ENCODE peak calls at places on chromosomes 2 and 18, in four cellular contexts. D is cardiac muscle cell; U is CD4-positive, CD25-positive, alpha-beta regulatory T cell; V is testis. A is an unnamed sample.

GRCh38 chr2:99867690-99868089 is 274.7 kb downstream of the AFF3 start:
- DNase-seq in D (no peak), U (no peak), V (no peak), A (no peak)

GRCh38 chr2:168239281-168239680 is 8.1 kb downstream of the STK39 start:
- DNase-seq in D (no peak), U (no peak), V (no peak), A (no peak)

GRCh38 chr2:16053437-16054257 is 113.3 kb downstream of the MYCN start:
- DNase-seq in D (no peak), U (no peak), V (no peak), A (no peak)

GRCh38 chr18:76565238-76566173 is 70.5 kb upstream of the ZNF516 start:
- DNase-seq in D (peak), U (no peak), V (peak), A (no peak)

GRCh38 chr18:68983126-68983525 is 185.2 kb downstream of the CCDC102B start:
- DNase-seq in D (no peak), U (no peak), V (no peak), A (no peak)

GRCh38 chr18:8742382-8743361 is 37.3 kb downstream of the MTCL1 start:
- DNase-seq in D (no peak), U (peak), V (no peak), A (no peak)

GRCh38 chr2:149205143-149205542 is 125.2 kb upstream of the LYPD6 start:
- DNase-seq in D (no peak), U (no peak), V (no peak), A (no peak)

GRCh38 chr2:50951416-50951815 is 80.5 kb downstream of the NRXN1 start:
- DNase-seq in D (no peak), U (no peak), V (no peak), A (no peak)

GRCh38 chr18:23225518-23225917 is 90.2 kb downstream of the CABLES1 start:
- DNase-seq in D (no peak), U (no peak), V (no peak), A (no peak)

GRCh38 chr18:34592961-34593382 is 117.1 kb upstream of the DTNA start:
- DNase-seq in D (peak), U (no peak), V (peak), A (no peak)

DNA sequence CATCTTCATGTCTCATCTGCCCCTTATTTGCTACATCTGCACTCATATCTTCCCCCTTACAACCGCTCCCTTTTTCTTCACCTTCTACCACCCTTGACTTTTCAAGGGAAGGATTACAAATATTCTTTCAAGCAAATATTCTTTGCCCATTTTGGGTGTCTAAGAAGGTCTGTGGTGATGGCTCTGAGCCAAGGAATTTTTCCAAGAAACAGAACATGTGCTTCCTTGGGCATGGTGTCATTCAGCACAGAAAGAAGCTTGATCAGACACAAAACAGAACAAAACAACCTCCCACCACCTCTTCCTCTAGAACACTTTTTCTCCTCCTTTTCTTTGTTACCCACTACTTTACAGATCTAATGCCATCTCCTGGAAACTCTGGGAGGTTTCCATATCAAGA is 313.7 kb downstream of the SATB2 start:
- DNase-seq in D (no peak), U (no peak), V (no peak), A (no peak)
- H3K27ac ChIP-seq in D (no peak), U (no peak), V (no peak), A (no peak)

DNA sequence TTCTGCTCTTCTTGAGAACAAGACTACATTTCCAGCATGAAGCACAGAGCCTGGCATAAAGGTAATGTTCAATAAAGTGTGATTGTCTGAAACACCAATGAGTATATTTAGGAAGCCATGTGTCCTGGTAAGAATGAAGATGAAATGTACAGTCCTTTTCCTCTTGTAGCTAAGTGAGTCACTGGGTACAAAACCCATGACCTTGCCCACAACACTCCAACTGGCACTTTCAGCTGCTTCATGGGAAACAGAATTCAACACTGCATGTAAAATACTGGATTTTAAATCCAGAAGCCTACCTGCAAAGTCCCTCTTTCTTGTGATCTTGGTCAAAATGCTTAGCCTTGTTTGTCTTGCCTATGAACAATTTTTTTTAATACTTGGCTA is 62.1 kb upstream of the ATL2 start:
- DNase-seq in D (no peak), U (no peak), V (no peak), A (no peak)
- H3K27ac ChIP-seq in D (no peak), U (no peak), V (no peak), A (no peak)

GRCh38 chr18:58195278-58195721 is 151.3 kb downstream of the NEDD4L start:
- DNase-seq in D (peak), U (peak), V (no peak), A (no peak)
- H3K27ac ChIP-seq in D (no peak), U (peak), V (no peak), A (no peak)

DNA sequence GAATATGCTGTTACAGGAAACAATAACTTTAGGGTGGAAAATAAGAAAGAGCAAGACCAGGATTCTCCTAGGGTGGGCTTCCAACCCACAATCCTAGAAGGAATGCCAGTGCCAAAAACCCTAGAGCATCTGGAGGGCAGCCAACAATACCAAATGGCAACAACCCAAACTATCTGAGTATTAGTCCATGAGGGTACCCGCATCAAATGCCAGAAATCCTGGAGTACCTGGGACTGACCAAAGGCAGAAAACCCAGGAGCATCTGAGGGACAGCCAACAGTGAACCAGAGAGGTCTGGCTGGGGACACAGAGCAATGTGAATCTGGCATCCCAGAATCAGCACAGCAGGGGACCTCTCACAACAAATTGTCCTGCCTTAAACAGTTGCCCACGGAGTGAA is 126.3 kb downstream of the SCG2 start:
- DNase-seq in D (no peak), U (no peak), V (no peak), A (no peak)
- H3K27ac ChIP-seq in D (no peak), U (no peak), V (no peak), A (no peak)

DNA sequence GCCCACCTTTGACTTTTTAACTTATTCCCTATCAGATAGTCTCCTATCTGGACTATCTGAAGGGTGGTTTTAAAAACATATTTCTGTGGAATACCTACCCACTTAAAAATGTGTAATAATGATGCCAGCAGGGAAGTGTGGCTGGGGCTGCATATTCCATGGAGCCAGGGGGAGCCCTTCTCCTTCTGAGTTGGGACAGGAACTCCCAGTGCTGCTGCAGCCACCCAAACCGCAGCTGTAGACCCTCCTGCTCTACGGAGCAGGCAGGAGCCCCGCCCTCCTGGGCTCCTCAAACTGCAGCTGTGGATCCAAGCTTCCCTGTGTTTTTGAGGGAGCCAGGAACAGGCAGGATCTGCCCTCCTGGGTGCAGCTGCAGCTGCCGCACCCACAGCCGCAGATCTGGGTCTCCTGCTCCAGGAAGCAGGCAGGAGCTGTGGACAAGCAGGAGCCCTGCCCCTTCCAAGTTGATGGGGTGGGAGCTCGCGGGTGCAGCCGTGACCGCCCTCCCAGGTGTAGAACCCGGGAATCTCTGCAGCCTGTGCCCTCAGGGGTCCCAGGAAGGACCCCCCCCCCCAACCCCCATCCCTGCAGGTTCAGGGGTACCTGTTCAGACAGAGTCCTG is 57.8 kb downstream of the PDK1 start:
- DNase-seq in D (no peak), U (no peak), V (no peak), A (no peak)
- H3K27ac ChIP-seq in D (peak), U (no peak), V (no peak), A (no peak)

A was measured in CD8-positive, alpha-beta T cell.